ENCODE peak calls at places on chromosomes 3 and 15, in nine cellular contexts. One of them, this sample, is unnamed.

GRCh38 chr3:156448300-156448699 is 106.6 kb downstream of the SSR3 start:
- DNase-seq in cardiac muscle cell: peak
- DNase-seq in colonic mucosa: no peak
- DNase-seq in fibroblast of lung: peak
- DNase-seq in coronary artery: no peak
- DNase-seq in progenitor cell of endocrine pancreas: no peak
- DNase-seq in tibial nerve: no peak
- DNase-seq in astrocyte of the spinal cord: peak
- DNase-seq in epithelial cell of esophagus: peak
- DNase-seq in this sample: no peak

GRCh38 chr3:53236112-53236841 is 19.5 kb downstream of the TKT start:
- DNase-seq in epithelial cell of esophagus: peak
- DNase-seq in progenitor cell of endocrine pancreas: no peak
- DNase-seq in cardiac muscle cell: peak
- DNase-seq in coronary artery: no peak
- DNase-seq in tibial nerve: peak
- DNase-seq in fibroblast of lung: peak
- DNase-seq in colonic mucosa: peak
- DNase-seq in astrocyte of the spinal cord: peak
- DNase-seq in this sample: no peak

GRCh38 chr15:36879568-36880225 is 220.7 kb downstream of the MEIS2 start:
- DNase-seq in colonic mucosa: no peak
- DNase-seq in fibroblast of lung: no peak
- DNase-seq in coronary artery: no peak
- DNase-seq in epithelial cell of esophagus: no peak
- DNase-seq in cardiac muscle cell: no peak
- DNase-seq in progenitor cell of endocrine pancreas: no peak
- DNase-seq in tibial nerve: no peak
- DNase-seq in astrocyte of the spinal cord: no peak
- DNase-seq in this sample: no peak

GRCh38 chr15:29070471-29071192 is 184.9 kb downstream of the APBA2 start:
- DNase-seq in coronary artery: no peak
- DNase-seq in epithelial cell of esophagus: no peak
- DNase-seq in tibial nerve: no peak
- DNase-seq in fibroblast of lung: peak
- DNase-seq in colonic mucosa: no peak
- DNase-seq in astrocyte of the spinal cord: no peak
- DNase-seq in progenitor cell of endocrine pancreas: no peak
- DNase-seq in cardiac muscle cell: no peak
- DNase-seq in this sample: no peak

GRCh38 chr3:129688310-129688895 is 81.9 kb upstream of the PLXND1 start:
- DNase-seq in cardiac muscle cell: peak
- DNase-seq in colonic mucosa: peak
- DNase-seq in astrocyte of the spinal cord: peak
- DNase-seq in tibial nerve: peak
- DNase-seq in epithelial cell of esophagus: peak
- DNase-seq in coronary artery: peak
- DNase-seq in progenitor cell of endocrine pancreas: no peak
- DNase-seq in fibroblast of lung: peak
- DNase-seq in this sample: no peak

GRCh38 chr3:193729601-193730000 is 136.6 kb downstream of the OPA1 start:
- DNase-seq in colonic mucosa: no peak
- DNase-seq in progenitor cell of endocrine pancreas: no peak
- DNase-seq in cardiac muscle cell: no peak
- DNase-seq in tibial nerve: no peak
- DNase-seq in fibroblast of lung: no peak
- DNase-seq in astrocyte of the spinal cord: no peak
- DNase-seq in epithelial cell of esophagus: peak
- DNase-seq in coronary artery: no peak
- DNase-seq in this sample: no peak

GRCh38 chr3:129686941-129687340 is 80.5 kb upstream of the PLXND1 start:
- DNase-seq in colonic mucosa: no peak
- DNase-seq in progenitor cell of endocrine pancreas: no peak
- DNase-seq in tibial nerve: no peak
- DNase-seq in astrocyte of the spinal cord: no peak
- DNase-seq in epithelial cell of esophagus: peak
- DNase-seq in coronary artery: no peak
- DNase-seq in fibroblast of lung: peak
- DNase-seq in cardiac muscle cell: no peak
- DNase-seq in this sample: no peak

GRCh38 chr3:106007512-106007911 is 138.7 kb upstream of the CBLB start:
- DNase-seq in epithelial cell of esophagus: no peak
- DNase-seq in colonic mucosa: no peak
- DNase-seq in fibroblast of lung: no peak
- DNase-seq in astrocyte of the spinal cord: no peak
- DNase-seq in coronary artery: no peak
- DNase-seq in cardiac muscle cell: no peak
- DNase-seq in tibial nerve: no peak
- DNase-seq in progenitor cell of endocrine pancreas: no peak
- DNase-seq in this sample: no peak

GRCh38 chr3:72517804-72518442 is 330.3 kb downstream of the SHQ1 start:
- DNase-seq in astrocyte of the spinal cord: no peak
- DNase-seq in cardiac muscle cell: peak
- DNase-seq in colonic mucosa: peak
- DNase-seq in fibroblast of lung: peak
- DNase-seq in coronary artery: no peak
- DNase-seq in epithelial cell of esophagus: no peak
- DNase-seq in tibial nerve: no peak
- DNase-seq in progenitor cell of endocrine pancreas: no peak
- DNase-seq in this sample: no peak

GRCh38 chr15:69578792-69579587 is 126.4 kb downstream of the RPLP1 start:
- DNase-seq in progenitor cell of endocrine pancreas: no peak
- DNase-seq in coronary artery: peak
- DNase-seq in colonic mucosa: peak
- DNase-seq in cardiac muscle cell: no peak
- DNase-seq in epithelial cell of esophagus: peak
- DNase-seq in tibial nerve: no peak
- DNase-seq in astrocyte of the spinal cord: no peak
- DNase-seq in fibroblast of lung: peak
- DNase-seq in this sample: no peak

GRCh38 chr3:128313936-128314335 is 152.8 kb downstream of the DNAJB8 start:
- DNase-seq in coronary artery: no peak
- DNase-seq in cardiac muscle cell: no peak
- DNase-seq in colonic mucosa: no peak
- DNase-seq in fibroblast of lung: no peak
- DNase-seq in tibial nerve: no peak
- DNase-seq in progenitor cell of endocrine pancreas: no peak
- DNase-seq in epithelial cell of esophagus: no peak
- DNase-seq in astrocyte of the spinal cord: no peak
- DNase-seq in this sample: no peak

GRCh38 chr3:149900322-149900721 is 70.4 kb downstream of the PFN2 start:
- DNase-seq in progenitor cell of endocrine pancreas: no peak
- DNase-seq in colonic mucosa: no peak
- DNase-seq in tibial nerve: no peak
- DNase-seq in coronary artery: no peak
- DNase-seq in epithelial cell of esophagus: no peak
- DNase-seq in fibroblast of lung: no peak
- DNase-seq in astrocyte of the spinal cord: no peak
- DNase-seq in cardiac muscle cell: no peak
- DNase-seq in this sample: no peak

GRCh38 chr15:82909080-82909815 is 43.3 kb downstream of the HOMER2 start:
- DNase-seq in progenitor cell of endocrine pancreas: no peak
- DNase-seq in colonic mucosa: no peak
- DNase-seq in cardiac muscle cell: no peak
- DNase-seq in fibroblast of lung: no peak
- DNase-seq in astrocyte of the spinal cord: no peak
- DNase-seq in coronary artery: no peak
- DNase-seq in tibial nerve: no peak
- DNase-seq in epithelial cell of esophagus: no peak
- DNase-seq in this sample: no peak

GRCh38 chr3:156359337-156359736 is 195.6 kb downstream of the SSR3 start:
- DNase-seq in tibial nerve: no peak
- DNase-seq in astrocyte of the spinal cord: peak
- DNase-seq in colonic mucosa: no peak
- DNase-seq in progenitor cell of endocrine pancreas: no peak
- DNase-seq in coronary artery: no peak
- DNase-seq in fibroblast of lung: peak
- DNase-seq in cardiac muscle cell: no peak
- DNase-seq in epithelial cell of esophagus: no peak
- DNase-seq in this sample: no peak

GRCh38 chr3:108001457-108001856 is 89.4 kb downstream of the CD47 start:
- DNase-seq in coronary artery: no peak
- DNase-seq in progenitor cell of endocrine pancreas: no peak
- DNase-seq in epithelial cell of esophagus: peak
- DNase-seq in tibial nerve: no peak
- DNase-seq in fibroblast of lung: no peak
- DNase-seq in cardiac muscle cell: peak
- DNase-seq in astrocyte of the spinal cord: no peak
- DNase-seq in colonic mucosa: peak
- DNase-seq in this sample: no peak

GRCh38 chr15:65512189-65512588 is 5.3 kb downstream of the DPP8 start:
- DNase-seq in astrocyte of the spinal cord: no peak
- DNase-seq in epithelial cell of esophagus: no peak
- DNase-seq in colonic mucosa: no peak
- DNase-seq in coronary artery: no peak
- DNase-seq in tibial nerve: no peak
- DNase-seq in progenitor cell of endocrine pancreas: no peak
- DNase-seq in cardiac muscle cell: peak
- DNase-seq in fibroblast of lung: no peak
- DNase-seq in this sample: no peak

GRCh38 chr3:127800508-127800907 is 21.8 kb downstream of the MGLL start:
- DNase-seq in fibroblast of lung: peak
- DNase-seq in epithelial cell of esophagus: peak
- DNase-seq in cardiac muscle cell: peak
- DNase-seq in astrocyte of the spinal cord: peak
- DNase-seq in colonic mucosa: no peak
- DNase-seq in coronary artery: no peak
- DNase-seq in progenitor cell of endocrine pancreas: no peak
- DNase-seq in tibial nerve: no peak
- DNase-seq in this sample: no peak

GRCh38 chr3:33482126-33482525 is 41.9 kb upstream of the UBP1 start:
- DNase-seq in fibroblast of lung: peak
- DNase-seq in epithelial cell of esophagus: no peak
- DNase-seq in coronary artery: no peak
- DNase-seq in cardiac muscle cell: peak
- DNase-seq in progenitor cell of endocrine pancreas: no peak
- DNase-seq in astrocyte of the spinal cord: no peak
- DNase-seq in tibial nerve: no peak
- DNase-seq in colonic mucosa: no peak
- DNase-seq in this sample: no peak

GRCh38 chr3:72347819-72348319 is 500.4 kb downstream of the SHQ1 start:
- DNase-seq in colonic mucosa: peak
- DNase-seq in fibroblast of lung: peak
- DNase-seq in tibial nerve: peak
- DNase-seq in coronary artery: peak
- DNase-seq in astrocyte of the spinal cord: peak
- DNase-seq in epithelial cell of esophagus: peak
- DNase-seq in cardiac muscle cell: no peak
- DNase-seq in progenitor cell of endocrine pancreas: peak
- DNase-seq in this sample: no peak

GRCh38 chr3:58164199-58164879 is 46.4 kb downstream of the DNASE1L3 start:
- DNase-seq in progenitor cell of endocrine pancreas: no peak
- DNase-seq in astrocyte of the spinal cord: peak
- DNase-seq in epithelial cell of esophagus: no peak
- DNase-seq in fibroblast of lung: peak
- DNase-seq in cardiac muscle cell: peak
- DNase-seq in colonic mucosa: peak
- DNase-seq in coronary artery: no peak
- DNase-seq in tibial nerve: no peak
- DNase-seq in this sample: no peak

GRCh38 chr3:148075829-148076716 is 621.6 kb upstream of the AGTR1 start:
- DNase-seq in coronary artery: no peak
- DNase-seq in fibroblast of lung: peak
- DNase-seq in cardiac muscle cell: peak
- DNase-seq in colonic mucosa: peak
- DNase-seq in astrocyte of the spinal cord: peak
- DNase-seq in epithelial cell of esophagus: peak
- DNase-seq in progenitor cell of endocrine pancreas: no peak
- DNase-seq in tibial nerve: no peak
- DNase-seq in this sample: no peak
- TF ChIP-seq CTCF in coronary artery: peak
- TF ChIP-seq CTCF in fibroblast of lung: peak
- TF ChIP-seq CTCF in cardiac muscle cell: peak
- TF ChIP-seq CTCF in colonic mucosa: peak
- TF ChIP-seq CTCF in astrocyte of the spinal cord: peak
- TF ChIP-seq CTCF in epithelial cell of esophagus: peak
- TF ChIP-seq CTCF in progenitor cell of endocrine pancreas: peak
- TF ChIP-seq CTCF in tibial nerve: peak
- TF ChIP-seq CTCF in this sample: peak

DNA sequence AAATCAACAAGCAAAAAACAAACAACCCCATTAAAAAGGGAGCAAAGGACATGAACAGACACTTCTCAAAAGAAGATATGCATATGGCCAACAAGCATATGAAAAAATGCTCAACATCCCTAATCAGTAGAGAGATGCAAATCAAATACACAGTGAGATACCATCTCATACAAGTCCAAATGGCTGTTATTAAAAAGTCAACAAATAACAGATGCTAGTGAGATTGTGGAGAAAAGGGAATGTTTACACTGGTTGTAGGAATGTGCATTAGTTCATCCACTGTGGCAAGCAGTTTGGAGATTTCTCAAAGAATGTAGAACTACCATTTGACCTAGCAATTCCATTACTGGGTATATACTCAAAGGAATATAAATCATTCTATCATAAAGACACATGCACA is 44.5 kb downstream of the RIOX2 start:
- DNase-seq in fibroblast of lung: peak
- DNase-seq in epithelial cell of esophagus: no peak
- DNase-seq in tibial nerve: no peak
- DNase-seq in progenitor cell of endocrine pancreas: no peak
- DNase-seq in colonic mucosa: no peak
- DNase-seq in astrocyte of the spinal cord: peak
- DNase-seq in cardiac muscle cell: no peak
- DNase-seq in coronary artery: no peak
- DNase-seq in this sample: no peak
- TF ChIP-seq CTCF in fibroblast of lung: no peak
- TF ChIP-seq CTCF in epithelial cell of esophagus: no peak
- TF ChIP-seq CTCF in tibial nerve: no peak
- TF ChIP-seq CTCF in progenitor cell of endocrine pancreas: no peak
- TF ChIP-seq CTCF in colonic mucosa: no peak
- TF ChIP-seq CTCF in astrocyte of the spinal cord: no peak
- TF ChIP-seq CTCF in cardiac muscle cell: no peak
- TF ChIP-seq CTCF in coronary artery: no peak
- TF ChIP-seq CTCF in this sample: no peak

GRCh38 chr3:184765730-184766074 is 46.3 kb upstream of the VPS8 start:
- DNase-seq in tibial nerve: no peak
- DNase-seq in epithelial cell of esophagus: peak
- DNase-seq in coronary artery: no peak
- DNase-seq in astrocyte of the spinal cord: no peak
- DNase-seq in fibroblast of lung: peak
- DNase-seq in colonic mucosa: no peak
- DNase-seq in cardiac muscle cell: no peak
- DNase-seq in progenitor cell of endocrine pancreas: no peak
- DNase-seq in this sample: no peak
- TF ChIP-seq CTCF in tibial nerve: no peak
- TF ChIP-seq CTCF in epithelial cell of esophagus: no peak
- TF ChIP-seq CTCF in coronary artery: no peak
- TF ChIP-seq CTCF in astrocyte of the spinal cord: no peak
- TF ChIP-seq CTCF in fibroblast of lung: no peak
- TF ChIP-seq CTCF in colonic mucosa: no peak
- TF ChIP-seq CTCF in cardiac muscle cell: no peak
- TF ChIP-seq CTCF in progenitor cell of endocrine pancreas: no peak
- TF ChIP-seq CTCF in this sample: no peak

DNA sequence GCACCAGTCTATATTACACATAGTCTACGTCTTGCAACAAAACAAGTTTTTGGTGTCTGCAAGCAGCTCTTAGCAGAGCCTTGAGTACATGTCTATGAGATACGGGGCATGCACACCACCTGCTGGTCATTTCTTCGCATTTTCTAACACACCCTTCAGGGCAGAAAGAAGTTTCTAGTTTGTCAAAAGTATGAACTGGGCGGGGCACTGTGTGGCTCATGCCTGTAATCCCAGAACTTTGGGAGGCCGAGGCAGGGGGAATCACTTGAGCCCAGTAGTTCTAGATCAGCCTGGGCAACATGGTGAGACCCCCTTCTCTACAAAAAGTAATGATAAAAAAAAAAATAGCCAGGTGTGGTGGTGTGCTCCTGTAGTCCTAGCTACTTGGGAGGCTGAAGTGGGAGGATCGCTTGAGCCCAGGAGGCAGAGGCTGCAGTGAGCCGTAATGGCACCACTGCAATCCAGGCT is 64.2 kb upstream of the ARL8B start:
- DNase-seq in epithelial cell of esophagus: peak
- DNase-seq in tibial nerve: peak
- DNase-seq in colonic mucosa: peak
- DNase-seq in progenitor cell of endocrine pancreas: peak
- DNase-seq in cardiac muscle cell: peak
- DNase-seq in astrocyte of the spinal cord: peak
- DNase-seq in fibroblast of lung: peak
- DNase-seq in coronary artery: peak
- DNase-seq in this sample: no peak
- TF ChIP-seq CTCF in epithelial cell of esophagus: peak
- TF ChIP-seq CTCF in tibial nerve: peak
- TF ChIP-seq CTCF in colonic mucosa: peak
- TF ChIP-seq CTCF in progenitor cell of endocrine pancreas: peak
- TF ChIP-seq CTCF in cardiac muscle cell: peak
- TF ChIP-seq CTCF in astrocyte of the spinal cord: peak
- TF ChIP-seq CTCF in fibroblast of lung: peak
- TF ChIP-seq CTCF in coronary artery: peak
- TF ChIP-seq CTCF in this sample: peak